ENCODE peak calls at places on chromosome 4, in five cellular contexts. W is HepG2, R is K562, I is H1, F is GM12892. P is an unnamed sample.

GRCh38 chr4:29423836-29424721 is 1296.1 kb upstream of the PCDH7 start:
- DNase-seq in W (no peak), R (no peak), I (no peak), F (no peak), P (no peak)

GRCh38 chr4:172042714-172043114 is 229.5 kb downstream of the GALNTL6 start:
- DNase-seq in W (peak), R (peak), I (no peak), F (no peak), P (no peak)

GRCh38 chr4:99664703-99665102 is 7.1 kb upstream of the C4orf54 start:
- DNase-seq in W (no peak), R (no peak), I (no peak), F (no peak), P (no peak)

GRCh38 chr4:159297088-159297487 is 194.2 kb downstream of the RAPGEF2 start:
- DNase-seq in W (no peak), R (no peak), I (no peak), F (no peak), P (no peak)

GRCh38 chr4:81806485-81806884 is 334.8 kb upstream of the RASGEF1B start:
- DNase-seq in W (no peak), R (peak), I (no peak), F (no peak), P (no peak)

GRCh38 chr4:40596522-40596921 is 33.1 kb downstream of the RBM47 start:
- DNase-seq in W (no peak), R (no peak), I (no peak), F (no peak), P (no peak)

GRCh38 chr4:47270226-47270888 is 193.1 kb downstream of the COMMD8 start:
- DNase-seq in W (no peak), R (no peak), I (no peak), F (no peak), P (no peak)

GRCh38 chr4:86934147-86934771 is 552 bp upstream of the AFF1 start:
- DNase-seq in W (no peak), R (peak), I (no peak), F (no peak), P (no peak)

GRCh38 chr4:108397850-108398249 is 222.5 kb upstream of the RPL34 start:
- DNase-seq in W (no peak), R (no peak), I (no peak), F (no peak), P (no peak)

GRCh38 chr4:90536408-90536807 is 409.2 kb downstream of the CCSER1 start:
- DNase-seq in W (no peak), R (no peak), I (no peak), F (no peak), P (no peak)

GRCh38 chr4:20456416-20456815 is 204.7 kb downstream of the SLIT2 start:
- DNase-seq in W (no peak), R (no peak), I (no peak), F (no peak), P (no peak)

GRCh38 chr4:148376151-148376550 is 66.1 kb downstream of the NR3C2 start:
- DNase-seq in W (peak), R (no peak), I (no peak), F (no peak), P (no peak)

GRCh38 chr4:54473077-54473545 is 184.6 kb upstream of the KIT start:
- DNase-seq in W (peak), R (peak), I (no peak), F (no peak), P (no peak)

GRCh38 chr4:123299212-123299651 is 97.4 kb upstream of the SPRY1 start:
- DNase-seq in W (no peak), R (no peak), I (no peak), F (no peak), P (no peak)

GRCh38 chr4:2007804-2008670 is 737 bp downstream of the NELFA start:
- DNase-seq in W (no peak), R (peak), I (no peak), F (no peak), P (no peak)

GRCh38 chr4:174702974-174703478 is 126.0 kb downstream of the GLRA3 start:
- DNase-seq in W (no peak), R (no peak), I (no peak), F (no peak), P (no peak)

GRCh38 chr4:86924805-86925204 is 10.0 kb upstream of the AFF1 start:
- DNase-seq in W (peak), R (no peak), I (no peak), F (no peak), P (no peak)

GRCh38 chr4:69546121-69546520 is 50.4 kb upstream of the UGT2B4 start:
- DNase-seq in W (no peak), R (peak), I (no peak), F (no peak), P (no peak)

GRCh38 chr4:140944539-140944938 is 188.4 kb upstream of the TBC1D9 start:
- DNase-seq in W (no peak), R (no peak), I (no peak), F (no peak), P (no peak)

GRCh38 chr4:181007751-181008150 is 1235.5 kb upstream of the TENM3 start:
- DNase-seq in W (no peak), R (no peak), I (no peak), F (no peak), P (no peak)

GRCh38 chr4:14641871-14642270 is 360.4 kb upstream of the CPEB2 start:
- DNase-seq in W (no peak), R (no peak), I (no peak), F (no peak), P (no peak)

GRCh38 chr4:71938776-71939175 is 93.0 kb upstream of the NPFFR2 start:
- DNase-seq in W (no peak), R (no peak), I (no peak), F (no peak), P (no peak)

GRCh38 chr4:47606482-47606881 is 121.4 kb downstream of the ATP10D start:
- DNase-seq in W (no peak), R (no peak), I (no peak), F (no peak), P (no peak)

GRCh38 chr4:74311696-74312313 is 3.5 kb downstream of the EPGN start:
- DNase-seq in W (peak), R (peak), I (no peak), F (no peak), P (no peak)

GRCh38 chr4:144787365-144788263 is 141.7 kb downstream of the HHIP start:
- DNase-seq in W (peak), R (peak), I (no peak), F (peak), P (no peak)

GRCh38 chr4:75107703-75108612 is 175.0 kb downstream of the PARM1 start:
- DNase-seq in W (no peak), R (no peak), I (no peak), F (no peak), P (no peak)

GRCh38 chr4:22490718-22491330 is 25.0 kb downstream of the ADGRA3 start:
- DNase-seq in W (peak), R (no peak), I (no peak), F (no peak), P (no peak)

GRCh38 chr4:184807797-184808718 is 17.7 kb downstream of the ACSL1 start:
- DNase-seq in W (peak), R (no peak), I (peak), F (no peak), P (no peak)

GRCh38 chr4:39044947-39045734 is 12.9 kb upstream of the TMEM156 start:
- DNase-seq in W (no peak), R (peak), I (peak), F (peak), P (no peak)

GRCh38 chr4:3010998-3011397 is 47.6 kb downstream of the GRK4 start:
- DNase-seq in W (no peak), R (no peak), I (no peak), F (no peak), P (no peak)

GRCh38 chr4:3121596-3121995 is 47.1 kb downstream of the HTT start:
- DNase-seq in W (no peak), R (no peak), I (no peak), F (no peak), P (no peak)

GRCh38 chr4:51836531-51836930 is 6.4 kb upstream of the DCUN1D4 start:
- DNase-seq in W (no peak), R (no peak), I (no peak), F (no peak), P (no peak)

GRCh38 chr4:92257931-92258857 is 45.6 kb upstream of the GRID2 start:
- DNase-seq in W (no peak), R (no peak), I (no peak), F (no peak), P (no peak)
- TF ChIP-seq POLR2AphosphoS5 in W (no peak), R (no peak), I (peak), F (no peak), P (no peak)

GRCh38 chr4:183505556-183506388 is 914 bp downstream of the ING2 start:
- DNase-seq in W (peak), R (peak), I (peak), F (peak), P (peak)

GRCh38 chr4:183504930-183505555 is at the start of gene ING2:
- DNase-seq in W (peak), R (peak), I (peak), F (peak), P (peak)

GRCh38 chr4:183503497-183504063 is 1.3 kb upstream of the ING2 start:
- DNase-seq in W (no peak), R (no peak), I (no peak), F (no peak), P (no peak)

GRCh38 chr4:183506389-183506735 is 1.5 kb downstream of the ING2 start:
- DNase-seq in W (no peak), R (no peak), I (no peak), F (no peak), P (no peak)

DNA sequence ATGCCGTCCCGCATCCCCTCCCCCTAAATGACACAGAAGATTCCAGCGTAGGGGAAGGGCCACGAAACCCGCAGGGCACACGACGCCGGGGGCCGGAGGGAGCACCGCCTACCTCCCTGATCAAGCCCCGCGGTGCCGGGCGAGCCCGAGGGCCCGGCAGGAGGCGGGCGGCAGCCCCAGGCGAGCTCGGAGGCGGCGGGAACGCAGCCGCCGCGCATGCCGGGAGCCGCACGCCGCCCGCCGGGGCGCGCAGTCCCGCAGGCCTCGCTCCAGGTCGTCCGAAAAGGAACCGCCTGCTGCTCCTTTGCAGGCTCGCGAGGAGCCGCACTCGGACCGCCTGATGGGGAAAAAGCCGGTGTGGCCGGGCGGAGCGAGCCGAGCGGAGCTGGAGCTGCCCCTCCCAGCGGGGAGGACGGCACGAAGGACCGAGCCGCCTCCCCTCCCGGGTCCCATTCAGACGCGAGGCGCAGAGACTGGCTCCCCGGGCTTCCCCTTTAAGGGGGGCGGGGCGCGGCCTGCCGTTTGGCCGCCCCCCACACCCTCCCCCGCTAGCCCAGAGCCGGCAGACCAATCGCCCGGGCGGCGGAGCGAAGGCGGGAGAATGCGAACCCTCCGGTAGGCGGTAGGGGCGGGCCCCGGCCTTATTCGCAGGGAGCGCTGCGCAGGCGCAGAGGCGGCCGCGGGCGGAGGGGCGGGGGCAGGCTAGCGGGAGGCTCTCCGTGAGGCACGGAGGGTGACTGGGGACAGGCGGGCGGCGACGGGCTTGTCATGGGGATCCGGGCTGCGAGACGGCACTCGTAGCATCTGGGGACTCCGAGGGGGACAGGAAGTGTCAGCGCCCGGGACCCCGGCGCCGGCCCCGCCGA is 561 bp upstream of the ING2 start:
- DNase-seq in W (peak), R (peak), I (peak), F (peak), P (peak)
- TF ChIP-seq POLR2A in W (peak), R (peak), I (peak), F (peak), P (peak)

GRCh38 chr4:127501103-127501502 is 131.7 kb upstream of the INTU start:
- DNase-seq in W (no peak), R (peak), I (no peak), F (no peak), P (no peak)

GRCh38 chr4:127503111-127503510 is 129.6 kb upstream of the INTU start:
- DNase-seq in W (no peak), R (no peak), I (no peak), F (no peak), P (no peak)

GRCh38 chr4:127500242-127500641 is 132.5 kb upstream of the INTU start:
- DNase-seq in W (no peak), R (no peak), I (no peak), F (no peak), P (no peak)

GRCh38 chr4:127498366-127498765 is 134.4 kb upstream of the INTU start:
- DNase-seq in W (no peak), R (no peak), I (no peak), F (no peak), P (no peak)
- TF ChIP-seq TAF1 in W (no peak), R (no peak), I (no peak), F (no peak), P (no peak)

GRCh38 chr4:7206385-7206784 is 14.0 kb downstream of the SORCS2 start:
- DNase-seq in W (no peak), R (peak), I (no peak), F (no peak), P (no peak)
- TF ChIP-seq POLR2AphosphoS5 in W (no peak), R (no peak), I (no peak), F (no peak), P (no peak)

GRCh38 chr4:36244257-36245084 is at the start of gene ARAP2:
- DNase-seq in W (no peak), R (peak), I (peak), F (peak), P (peak)
- TF ChIP-seq POLR2A in W (no peak), R (no peak), I (no peak), F (peak), P (peak)

GRCh38 chr4:177220376-177220775 is 89.3 kb upstream of the NEIL3 start:
- DNase-seq in W (no peak), R (no peak), I (no peak), F (no peak), P (no peak)
- TF ChIP-seq TAF1 in W (no peak), R (no peak), I (no peak), F (no peak), P (no peak)

DNA sequence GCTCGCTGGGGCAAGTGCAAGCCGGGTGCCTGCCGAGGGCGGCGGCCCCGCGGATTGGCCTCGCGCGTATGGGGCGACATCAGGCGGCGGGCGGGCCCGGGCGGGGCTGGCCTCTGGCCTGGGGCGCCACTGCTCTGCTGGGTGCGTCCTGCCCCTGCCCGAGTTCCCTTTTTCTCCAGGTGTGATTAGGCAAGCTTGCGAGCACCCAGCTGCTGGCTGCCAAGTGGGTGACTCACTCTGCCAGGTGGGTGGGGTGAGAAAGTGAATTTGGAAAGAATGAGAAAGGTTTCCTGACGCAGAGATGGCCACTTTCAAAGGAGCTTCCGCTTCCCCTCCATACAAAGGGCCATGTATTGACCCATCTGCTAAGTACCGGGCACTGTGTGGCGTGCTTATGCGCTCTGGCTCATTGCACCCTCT is 32.5 kb downstream of the FGFBP1 start:
- DNase-seq in W (no peak), R (peak), I (peak), F (peak), P (no peak)
- TF ChIP-seq POLR2AphosphoS5 in W (no peak), R (no peak), I (no peak), F (no peak), P (no peak)

GRCh38 chr4:121711263-121712000 is 14.7 kb upstream of the ANXA5 start:
- DNase-seq in W (peak), R (peak), I (peak), F (no peak), P (no peak)
- TF ChIP-seq POLR2A in W (no peak), R (no peak), I (no peak), F (no peak), P (no peak)